ENCODE peak calls at places on chromosomes 3 and 15, in eight cellular contexts. B is neuronal stem cell, O is GM06990, U is HepG2, S is SJSA1, P is endodermal cell, X is spleen, F is IMR-90. D is an unnamed sample.

GRCh38 chr15:78266229-78266628 is 1.9 kb downstream of the DNAJA4 start:
- DNase-seq in B (no peak), O (no peak), U (no peak), S (no peak), P (no peak), X (no peak), F (no peak), D (no peak)

GRCh38 chr3:149199474-149199873 is 22.2 kb downstream of the CP start:
- DNase-seq in B (no peak), O (no peak), U (no peak), S (no peak), P (no peak), X (no peak), F (peak; percentile 68), D (no peak)

GRCh38 chr3:147518465-147518864 is 109.3 kb downstream of the ZIC1 start:
- DNase-seq in B (no peak), O (peak; percentile 0), U (no peak), S (no peak), P (no peak), X (no peak), F (no peak), D (no peak)

GRCh38 chr15:77597804-77598453 is 34.8 kb downstream of the LINGO1 start:
- DNase-seq in B (no peak), O (no peak), U (no peak), S (peak; percentile 58), P (no peak), X (no peak), F (no peak), D (no peak)

GRCh38 chr15:42670441-42670840 is 66.5 kb downstream of the CDAN1 start:
- DNase-seq in B (no peak), O (no peak), U (no peak), S (no peak), P (no peak), X (no peak), F (no peak), D (no peak)

GRCh38 chr3:84008623-84009022 is 950.2 kb upstream of the CADM2 start:
- DNase-seq in B (no peak), O (no peak), U (no peak), S (no peak), P (no peak), X (no peak), F (no peak), D (no peak)

GRCh38 chr3:66472313-66473134 is 28.3 kb downstream of the LRIG1 start:
- DNase-seq in B (no peak), O (peak; percentile 68), U (no peak), S (peak; percentile 59), P (no peak), X (no peak), F (peak; percentile 88), D (no peak)

GRCh38 chr3:136818191-136818850 is 605 bp upstream of the SLC35G2 start:
- DNase-seq in B (peak; percentile 5), O (peak; percentile 18), U (peak; percentile 77), S (peak; percentile 92), P (peak; percentile 88), X (no peak), F (peak; percentile 92), D (peak; percentile 25)

GRCh38 chr15:62989366-62990055 is 53.0 kb upstream of the TPM1 start:
- DNase-seq in B (no peak), O (no peak), U (no peak), S (no peak), P (no peak), X (no peak), F (peak; percentile 17), D (no peak)

GRCh38 chr3:58526124-58526957 is 10.6 kb downstream of the ACOX2 start:
- DNase-seq in B (no peak), O (no peak), U (peak; percentile 88), S (peak; percentile 68), P (peak; percentile 72), X (no peak), F (peak; percentile 94), D (no peak)

GRCh38 chr3:31444220-31445142 is 88.2 kb upstream of the STT3B start:
- DNase-seq in B (no peak), O (no peak), U (no peak), S (no peak), P (no peak), X (no peak), F (no peak), D (no peak)

GRCh38 chr3:146164071-146164470 is 3.1 kb upstream of the PLOD2 start:
- DNase-seq in B (no peak), O (no peak), U (no peak), S (no peak), P (no peak), X (no peak), F (no peak), D (no peak)

GRCh38 chr3:63141-63845 is 133.3 kb upstream of the CHL1 start:
- DNase-seq in B (no peak), O (no peak), U (peak; percentile 39), S (no peak), P (peak; percentile 45), X (no peak), F (no peak), D (no peak)

GRCh38 chr15:82849556-82850241 is 40.3 kb downstream of the WHAMM start:
- DNase-seq in B (peak; percentile 83), O (peak; percentile 34), U (peak; percentile 73), S (no peak), P (peak; percentile 96), X (peak; percentile 85), F (peak; percentile 74), D (peak; percentile 95)

GRCh38 chr15:31869640-31870335 is 160.5 kb upstream of the CHRNA7 start:
- DNase-seq in B (no peak), O (no peak), U (no peak), S (no peak), P (no peak), X (peak; percentile 87), F (no peak), D (peak; percentile 20)

GRCh38 chr3:150972379-150972985 is at the start of gene CLRN1:
- DNase-seq in B (no peak), O (no peak), U (no peak), S (no peak), P (peak; percentile 55), X (no peak), F (no peak), D (no peak)

GRCh38 chr3:43223670-43224364 is 62.5 kb upstream of the SNRK start:
- DNase-seq in B (no peak), O (no peak), U (no peak), S (no peak), P (no peak), X (no peak), F (peak; percentile 27), D (no peak)

GRCh38 chr15:39670687-39671086 is 89.8 kb downstream of the THBS1 start:
- DNase-seq in B (no peak), O (no peak), U (no peak), S (no peak), P (no peak), X (no peak), F (no peak), D (no peak)

GRCh38 chr3:27504749-27505148 is 20.6 kb upstream of the SLC4A7 start:
- DNase-seq in B (no peak), O (no peak), U (no peak), S (no peak), P (no peak), X (no peak), F (no peak), D (no peak)

GRCh38 chr15:100131321-100132224 is 210.2 kb downstream of the ADAMTS17 start:
- DNase-seq in B (no peak), O (peak; percentile 31), U (peak; percentile 61), S (no peak), P (peak; percentile 80), X (no peak), F (peak; percentile 39), D (peak; percentile 50)

GRCh38 chr3:127487196-127487595 is 103.3 kb downstream of the TPRA1 start:
- DNase-seq in B (no peak), O (no peak), U (no peak), S (peak; percentile 2), P (peak; percentile 16), X (no peak), F (no peak), D (no peak)

DNA sequence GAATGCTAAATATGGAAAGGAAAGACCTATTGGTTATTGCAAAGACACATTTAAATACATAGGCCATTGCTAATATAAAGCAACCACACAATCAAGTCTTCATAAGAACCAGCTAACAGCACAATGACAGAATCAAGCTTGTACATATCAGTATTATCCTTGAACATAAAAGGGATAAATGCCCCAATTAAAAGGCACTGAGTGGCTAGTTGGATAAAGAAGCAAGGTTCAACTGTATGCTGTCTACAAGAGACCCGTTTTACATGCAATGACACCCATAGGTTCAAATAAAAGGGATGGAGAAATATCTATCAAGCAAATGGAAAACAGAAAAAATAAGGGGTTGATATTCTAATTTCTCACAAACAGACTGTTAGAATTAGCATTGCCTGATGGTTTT is 706.1 kb downstream of the EPHA3 start:
- DNase-seq in B (no peak), O (no peak), U (no peak), S (no peak), P (no peak), X (no peak), F (no peak), D (no peak)
- H3K27me3 ChIP-seq in B (no peaks in the 10 kb centered on the region), O (no peaks in the 10 kb centered on the region), U (no peaks in the 10 kb centered on the region), S (no peaks in the 10 kb centered on the region), P (no peaks in the 10 kb centered on the region), X (no peaks in the 10 kb centered on the region), F (no peaks in the 10 kb centered on the region), D (no peaks in the 10 kb centered on the region)

DNA sequence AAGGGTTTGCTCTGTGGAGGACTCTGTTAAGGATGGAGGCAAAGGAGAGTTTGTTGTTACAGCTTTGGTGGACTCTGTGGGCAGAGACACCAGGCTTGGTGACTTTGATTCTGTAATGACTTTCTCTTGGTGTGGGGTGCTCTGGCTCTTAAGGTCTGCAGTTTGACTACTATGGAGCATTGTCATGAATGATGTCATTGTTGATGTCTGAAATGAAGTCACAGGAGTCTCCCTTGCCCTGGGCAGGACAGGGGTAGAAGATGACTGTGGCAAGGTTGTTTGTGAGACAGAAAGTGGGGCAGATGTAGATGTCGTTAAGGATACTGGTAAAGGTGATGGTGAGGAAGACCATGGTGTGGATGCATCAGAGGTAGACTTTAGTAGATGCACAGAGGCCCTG is 42.7 kb downstream of the HEG1 start:
- DNase-seq in B (no peak), O (no peak), U (no peak), S (no peak), P (no peak), X (no peak), F (peak; percentile 28), D (no peak)
- H3K36me3 ChIP-seq in B (peaks cover 22% of the 10 kb centered on the region), O (peaks cover 36% of the 10 kb centered on the region), U (peaks cover 29% of the 10 kb centered on the region), S (peaks cover 89% of the 10 kb centered on the region), P (peaks cover 85% of the 10 kb centered on the region), X (peaks cover 3% of the 10 kb centered on the region), F (peaks cover 71% of the 10 kb centered on the region), D (peaks cover 61% of the 10 kb centered on the region)

DNA sequence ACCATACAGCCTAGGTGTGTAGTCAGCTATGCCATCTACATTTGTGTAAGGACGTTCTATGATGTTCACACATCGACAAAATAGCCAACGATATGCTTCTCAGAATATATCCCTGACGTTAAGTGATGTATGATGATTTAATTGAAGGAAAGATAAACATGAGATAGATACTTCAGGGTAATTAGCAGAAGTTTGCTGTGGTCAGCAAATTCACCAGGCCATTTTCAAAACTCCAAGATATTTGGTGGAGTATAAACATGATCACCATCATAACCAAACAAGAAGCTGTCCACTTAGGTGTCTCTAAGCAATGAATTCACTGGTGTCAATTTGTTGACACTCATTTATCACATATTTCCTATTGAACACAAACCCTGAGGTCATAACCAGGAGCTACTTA is 885.6 kb upstream of the NR2F2 start:
- DNase-seq in B (no peak), O (no peak), U (no peak), S (no peak), P (no peak), X (no peak), F (no peak), D (no peak)
- H3K27me3 ChIP-seq in B (no peaks in the 10 kb centered on the region), O (no peaks in the 10 kb centered on the region), U (no peaks in the 10 kb centered on the region), S (no peaks in the 10 kb centered on the region), P (peaks cover 31% of the 10 kb centered on the region), X (no peaks in the 10 kb centered on the region), F (no peaks in the 10 kb centered on the region), D (no peaks in the 10 kb centered on the region)

GRCh38 chr3:163071684-163072083 is 1575.1 kb downstream of the OTOL1 start:
- DNase-seq in B (no peak), O (no peak), U (no peak), S (no peak), P (no peak), X (no peak), F (no peak), D (no peak)
- H3K36me3 ChIP-seq in B (no peaks in the 10 kb centered on the region), O (no peaks in the 10 kb centered on the region), U (no peaks in the 10 kb centered on the region), S (no peaks in the 10 kb centered on the region), P (no peaks in the 10 kb centered on the region), X (no peaks in the 10 kb centered on the region), F (no peaks in the 10 kb centered on the region), D (no peaks in the 10 kb centered on the region)